ENCODE peak calls at places on chromosomes 13 and 19, in five cellular contexts. One of them, this sample, is unnamed.
A peak's percentile ranks its signal among the peaks of the same experiment; 100 is the strongest.

GRCh38 chr13:91058066-91058465 is 289.4 kb upstream of the MIR17HG start:
- DNase-seq in IMR-90: no peak
- DNase-seq in heart left ventricle: no peak
- DNase-seq in uterus: no peak
- DNase-seq in body of pancreas: no peak
- DNase-seq in this sample: no peak

GRCh38 chr13:74794582-74794981 is 660.4 kb upstream of the KLF12 start:
- DNase-seq in IMR-90: no peak
- DNase-seq in heart left ventricle: no peak
- DNase-seq in uterus: no peak
- DNase-seq in body of pancreas: no peak
- DNase-seq in this sample: no peak

GRCh38 chr13:95569966-95570365 is 17.4 kb downstream of the CLDN10 start:
- DNase-seq in IMR-90: no peak
- DNase-seq in heart left ventricle: no peak
- DNase-seq in uterus: no peak
- DNase-seq in body of pancreas: no peak
- DNase-seq in this sample: no peak

GRCh38 chr13:23751195-23751594 is 138.0 kb downstream of the MIPEP start:
- DNase-seq in IMR-90: peak; percentile 53
- DNase-seq in heart left ventricle: no peak
- DNase-seq in uterus: no peak
- DNase-seq in body of pancreas: no peak
- DNase-seq in this sample: no peak

GRCh38 chr19:44662686-44663085 is 8.6 kb upstream of the CEACAM19 start:
- DNase-seq in IMR-90: peak; percentile 31
- DNase-seq in heart left ventricle: no peak
- DNase-seq in uterus: no peak
- DNase-seq in body of pancreas: no peak
- DNase-seq in this sample: no peak

GRCh38 chr19:32464279-32464678 is 58.7 kb downstream of the DPY19L3 start:
- DNase-seq in IMR-90: peak; percentile 10
- DNase-seq in heart left ventricle: no peak
- DNase-seq in uterus: no peak
- DNase-seq in body of pancreas: no peak
- DNase-seq in this sample: no peak

GRCh38 chr13:22229916-22230315 is 559.0 kb downstream of the FGF9 start:
- DNase-seq in IMR-90: no peak
- DNase-seq in heart left ventricle: no peak
- DNase-seq in uterus: no peak
- DNase-seq in body of pancreas: no peak
- DNase-seq in this sample: no peak

GRCh38 chr13:47499358-47500150 is 501.5 kb downstream of the SUCLA2 start:
- DNase-seq in IMR-90: peak; percentile 95
- DNase-seq in heart left ventricle: no peak
- DNase-seq in uterus: no peak
- DNase-seq in body of pancreas: no peak
- DNase-seq in this sample: no peak

GRCh38 chr19:34712606-34713261 is 21.3 kb upstream of the ZNF181 start:
- DNase-seq in IMR-90: peak; percentile 82
- DNase-seq in heart left ventricle: peak; percentile 46
- DNase-seq in uterus: peak; percentile 24
- DNase-seq in body of pancreas: peak; percentile 78
- DNase-seq in this sample: peak; percentile 37

GRCh38 chr19:11203194-11204075 is 6.1 kb upstream of the KANK2 start:
- DNase-seq in IMR-90: peak; percentile 71
- DNase-seq in heart left ventricle: peak; percentile 85
- DNase-seq in uterus: peak; percentile 93
- DNase-seq in body of pancreas: peak; percentile 61
- DNase-seq in this sample: peak; percentile 83

GRCh38 chr19:49425922-49426592 is 869 bp downstream of the GFY start:
- DNase-seq in IMR-90: no peak
- DNase-seq in heart left ventricle: no peak
- DNase-seq in uterus: no peak
- DNase-seq in body of pancreas: no peak
- DNase-seq in this sample: no peak

GRCh38 chr13:33289966-33290365 is 4.4 kb upstream of the STARD13 start:
- DNase-seq in IMR-90: peak; percentile 66
- DNase-seq in heart left ventricle: no peak
- DNase-seq in uterus: no peak
- DNase-seq in body of pancreas: no peak
- DNase-seq in this sample: peak; percentile 53

GRCh38 chr19:33728141-33728540 is 68.5 kb upstream of the KCTD15 start:
- DNase-seq in IMR-90: no peak
- DNase-seq in heart left ventricle: no peak
- DNase-seq in uterus: no peak
- DNase-seq in body of pancreas: no peak
- DNase-seq in this sample: no peak

GRCh38 chr13:110179116-110179857 is 127.7 kb downstream of the COL4A1 start:
- DNase-seq in IMR-90: no peak
- DNase-seq in heart left ventricle: no peak
- DNase-seq in uterus: no peak
- DNase-seq in body of pancreas: no peak
- DNase-seq in this sample: no peak

GRCh38 chr13:25167775-25168174 is 4.3 kb downstream of the AMER2 start:
- DNase-seq in IMR-90: no peak
- DNase-seq in heart left ventricle: no peak
- DNase-seq in uterus: no peak
- DNase-seq in body of pancreas: no peak
- DNase-seq in this sample: no peak

GRCh38 chr13:25169356-25169755 is 2.7 kb downstream of the AMER2 start:
- DNase-seq in IMR-90: no peak
- DNase-seq in heart left ventricle: no peak
- DNase-seq in uterus: no peak
- DNase-seq in body of pancreas: no peak
- DNase-seq in this sample: no peak

GRCh38 chr13:25167349-25167748 is 4.7 kb downstream of the AMER2 start:
- DNase-seq in IMR-90: no peak
- DNase-seq in heart left ventricle: no peak
- DNase-seq in uterus: no peak
- DNase-seq in body of pancreas: no peak
- DNase-seq in this sample: no peak

GRCh38 chr13:25169951-25170553 is 2.0 kb downstream of the AMER2 start:
- DNase-seq in IMR-90: no peak
- DNase-seq in heart left ventricle: no peak
- DNase-seq in uterus: no peak
- DNase-seq in body of pancreas: no peak
- DNase-seq in this sample: no peak

GRCh38 chr13:25168800-25169199 is 3.3 kb downstream of the AMER2 start:
- DNase-seq in IMR-90: no peak
- DNase-seq in heart left ventricle: no peak
- DNase-seq in uterus: no peak
- DNase-seq in body of pancreas: no peak
- DNase-seq in this sample: no peak
- H3K27me3 ChIP-seq in IMR-90: peaks cover 46% of the 10 kb centered on the region
- H3K27me3 ChIP-seq in heart left ventricle: peaks cover 27% of the 10 kb centered on the region
- H3K27me3 ChIP-seq in uterus: peaks cover 17% of the 10 kb centered on the region
- H3K27me3 ChIP-seq in body of pancreas: no peaks in the 10 kb centered on the region
- H3K27me3 ChIP-seq in this sample: peaks cover 12% of the 10 kb centered on the region

GRCh38 chr19:1566392-1567115 is 1.6 kb downstream of the MEX3D start:
- DNase-seq in IMR-90: peak; percentile 77
- DNase-seq in heart left ventricle: peak; percentile 73
- DNase-seq in uterus: peak; percentile 68
- DNase-seq in body of pancreas: peak; percentile 66
- DNase-seq in this sample: peak; percentile 81
- TF ChIP-seq POLR2A in IMR-90: peak; percentile 87
- TF ChIP-seq POLR2A in heart left ventricle: peak; percentile 60
- TF ChIP-seq POLR2A in uterus: peak; percentile 80
- TF ChIP-seq POLR2A in body of pancreas: peak; percentile 72
- TF ChIP-seq POLR2A in this sample: peak; percentile 66

DNA sequence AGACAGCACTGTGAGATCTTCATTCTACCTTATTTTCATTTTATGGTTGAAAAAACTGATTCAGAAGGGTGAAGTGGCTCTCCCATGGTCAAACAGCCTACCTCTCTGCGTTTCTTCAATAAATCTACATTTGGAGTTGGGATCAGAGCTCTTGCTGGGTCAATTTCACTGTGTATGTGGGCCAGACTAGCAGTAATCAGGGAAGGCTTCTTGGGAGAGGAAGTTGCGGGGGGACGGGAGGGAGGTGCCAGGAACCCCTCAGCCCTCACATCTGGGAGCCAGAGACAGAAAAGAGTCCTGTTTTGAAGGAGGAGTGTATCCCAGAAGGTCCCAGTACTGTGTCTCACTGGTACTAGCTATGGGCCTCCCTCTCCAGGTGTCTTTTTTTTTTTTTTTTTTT is 925 bp downstream of the KXD1 start:
- DNase-seq in IMR-90: no peak
- DNase-seq in heart left ventricle: no peak
- DNase-seq in uterus: no peak
- DNase-seq in body of pancreas: no peak
- DNase-seq in this sample: no peak
- H3K4me1 ChIP-seq in IMR-90: peaks cover 2% of the 10 kb centered on the region
- H3K4me1 ChIP-seq in heart left ventricle: peaks cover 15% of the 10 kb centered on the region
- H3K4me1 ChIP-seq in uterus: peaks cover 5% of the 10 kb centered on the region
- H3K4me1 ChIP-seq in body of pancreas: peaks cover 15% of the 10 kb centered on the region
- H3K4me1 ChIP-seq in this sample: peaks cover 9% of the 10 kb centered on the region

DNA sequence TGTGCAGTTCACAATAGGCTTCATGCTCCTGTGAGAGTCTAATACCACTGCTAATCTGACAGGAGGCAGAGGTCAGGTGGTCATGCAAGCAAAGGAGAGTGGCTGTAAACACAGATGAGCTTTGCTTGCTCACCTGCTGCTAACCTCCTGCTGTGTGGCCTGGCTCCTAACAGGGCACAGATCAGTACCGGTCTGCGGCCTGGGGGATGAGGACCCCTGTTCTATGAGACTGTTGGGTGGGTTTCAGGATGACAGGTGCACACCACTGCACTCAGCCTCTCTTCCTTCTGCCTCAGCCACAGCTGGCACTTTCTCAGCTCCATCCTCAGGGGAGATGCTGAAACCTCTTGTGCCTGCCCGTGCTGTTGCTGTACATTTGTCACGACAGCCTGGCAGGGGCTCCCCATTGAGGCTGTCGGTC is 9.7 kb downstream of the CLEC4G start:
- DNase-seq in IMR-90: no peak
- DNase-seq in heart left ventricle: no peak
- DNase-seq in uterus: no peak
- DNase-seq in body of pancreas: no peak
- DNase-seq in this sample: no peak
- H3K27me3 ChIP-seq in IMR-90: peaks cover 17% of the 10 kb centered on the region
- H3K27me3 ChIP-seq in heart left ventricle: no peaks in the 10 kb centered on the region
- H3K27me3 ChIP-seq in uterus: no peaks in the 10 kb centered on the region
- H3K27me3 ChIP-seq in body of pancreas: no peaks in the 10 kb centered on the region
- H3K27me3 ChIP-seq in this sample: no peaks in the 10 kb centered on the region

This sample was measured in thyroid gland.